ENCODE peak calls at places on chromosome 6, in eight cellular contexts. W, J, I, E, G, Z, M and Q are unnamed samples.

GRCh38 chr6:144219056-144219685 is 66.0 kb upstream of the UTRN start:
- DNase-seq in W (no peak), J (peak; percentile 68), I (no peak), E (no peak), G (peak; percentile 11), Z (peak; percentile 65), M (peak; percentile 61), Q (peak; percentile 44)

GRCh38 chr6:135310291-135310690 is 129.2 kb downstream of the MYB start:
- DNase-seq in W (no peak), J (no peak), I (no peak), E (no peak), G (no peak), Z (no peak), M (no peak), Q (no peak)

GRCh38 chr6:52286798-52287432 is 2.4 kb upstream of the MCM3 start:
- DNase-seq in W (peak; percentile 50), J (peak; percentile 68), I (no peak), E (peak; percentile 74), G (peak; percentile 59), Z (peak; percentile 75), M (peak; percentile 81), Q (peak; percentile 75)

GRCh38 chr6:97129111-97129510 is 153.9 kb downstream of the MMS22L start:
- DNase-seq in W (no peak), J (no peak), I (no peak), E (no peak), G (no peak), Z (no peak), M (no peak), Q (no peak)

GRCh38 chr6:16276991-16277981 is 38.9 kb downstream of the GMPR start:
- DNase-seq in W (no peak), J (peak; percentile 64), I (peak; percentile 86), E (peak; percentile 72), G (no peak), Z (peak; percentile 57), M (peak; percentile 96), Q (no peak)

GRCh38 chr6:72776456-72776855 is 154.6 kb downstream of the KCNQ5 start:
- DNase-seq in W (no peak), J (no peak), I (no peak), E (no peak), G (no peak), Z (no peak), M (no peak), Q (no peak)

GRCh38 chr6:7129784-7130569 is 22.2 kb downstream of the RREB1 start:
- DNase-seq in W (no peak), J (no peak), I (no peak), E (no peak), G (no peak), Z (no peak), M (peak; percentile 64), Q (no peak)

GRCh38 chr6:5984150-5985089 is 22.3 kb downstream of the NRN1 start:
- DNase-seq in W (no peak), J (no peak), I (no peak), E (no peak), G (no peak), Z (no peak), M (no peak), Q (peak; percentile 74)

GRCh38 chr6:31663087-31663960 is 1.5 kb downstream of the GPANK1 start:
- DNase-seq in W (no peak), J (no peak), I (no peak), E (no peak), G (no peak), Z (no peak), M (peak; percentile 40), Q (no peak)

GRCh38 chr6:70110128-70111022 is 192.5 kb downstream of the COL9A1 start:
- DNase-seq in W (no peak), J (no peak), I (no peak), E (no peak), G (no peak), Z (no peak), M (no peak), Q (no peak)

GRCh38 chr6:99348823-99349619 is 453 bp downstream of the FAXC start:
- DNase-seq in W (no peak), J (no peak), I (no peak), E (no peak), G (peak; percentile 21), Z (no peak), M (peak; percentile 4), Q (no peak)

GRCh38 chr6:105804436-105804835 is 281.7 kb upstream of the PRDM1 start:
- DNase-seq in W (no peak), J (no peak), I (no peak), E (no peak), G (no peak), Z (no peak), M (peak; percentile 78), Q (no peak)

GRCh38 chr6:109790131-109790530 is 99.0 kb downstream of the FIG4 start:
- DNase-seq in W (no peak), J (no peak), I (no peak), E (no peak), G (no peak), Z (no peak), M (peak; percentile 29), Q (no peak)

GRCh38 chr6:28807682-28808280 is 116.0 kb downstream of the TRIM27 start:
- DNase-seq in W (no peak), J (peak; percentile 64), I (no peak), E (no peak), G (peak; percentile 55), Z (peak; percentile 68), M (peak; percentile 75), Q (peak; percentile 79)

GRCh38 chr6:71206086-71206485 is 82.5 kb upstream of the OGFRL1 start:
- DNase-seq in W (no peak), J (no peak), I (no peak), E (no peak), G (no peak), Z (no peak), M (no peak), Q (no peak)

GRCh38 chr6:28774292-28775051 is 149.3 kb downstream of the TRIM27 start:
- DNase-seq in W (no peak), J (no peak), I (no peak), E (no peak), G (no peak), Z (no peak), M (no peak), Q (no peak)

GRCh38 chr6:52545844-52546119 is 31.1 kb downstream of the TRAM2 start:
- DNase-seq in W (no peak), J (no peak), I (no peak), E (no peak), G (no peak), Z (peak; percentile 30), M (no peak), Q (no peak)

GRCh38 chr6:38034269-38034914 is 214.9 kb downstream of the ZFAND3 start:
- DNase-seq in W (no peak), J (no peak), I (no peak), E (no peak), G (no peak), Z (peak; percentile 43), M (peak; percentile 71), Q (peak; percentile 19)

GRCh38 chr6:44301782-44302564 is 11.2 kb downstream of the AARS2 start:
- DNase-seq in W (no peak), J (no peak), I (no peak), E (no peak), G (no peak), Z (no peak), M (no peak), Q (no peak)